ENCODE peak calls at places on chromosome 7, in six cellular contexts. H is NCI-H510A treated with DMSO at 0.1 percent for 48 hours, G is lung, E is non-pigmented ciliary epithelial cell, D is HTR-8/SVneo, Q is NCI-H82. Y is an unnamed sample.

GRCh38 chr7:121485457-121486243 is 89.5 kb upstream of the FAM3C start:
- DNase-seq in Q (no peak), G (no peak), E (no peak), D (no peak), H (no peak), Y (no peak)

GRCh38 chr7:12770227-12770975 is 83.0 kb downstream of the ARL4A start:
- DNase-seq in Q (no peak), D (no peak), G (peak), H (peak), E (no peak), Y (no peak)

GRCh38 chr7:116525298-116525912 is 569 bp downstream of the CAV1 start:
- DNase-seq in G (peak), Q (no peak), H (no peak), D (no peak), E (no peak), Y (peak)

GRCh38 chr7:79820387-79820786 is 314.2 kb upstream of the GNAI1 start:
- DNase-seq in H (peak), G (no peak), Q (peak), D (peak), E (no peak), Y (no peak)

GRCh38 chr7:114784756-114785155 is 137.1 kb upstream of the MDFIC start:
- DNase-seq in D (no peak), Q (no peak), H (no peak), E (no peak), G (no peak), Y (no peak)

GRCh38 chr7:105808703-105809590 is 67.5 kb downstream of the ATXN7L1 start:
- DNase-seq in H (no peak), E (peak), G (no peak), Q (no peak), D (no peak), Y (peak)

GRCh38 chr7:105932835-105933477 is 30.1 kb upstream of the CDHR3 start:
- DNase-seq in D (no peak), H (no peak), G (peak), Q (peak), E (peak), Y (no peak)

GRCh38 chr7:122402235-122402634 is 97.7 kb upstream of the FEZF1 start:
- DNase-seq in Q (no peak), D (no peak), G (no peak), H (no peak), E (no peak), Y (no peak)

GRCh38 chr7:137990251-137990901 is 11.5 kb downstream of the CREB3L2 start:
- DNase-seq in D (no peak), Q (no peak), G (no peak), E (peak), H (no peak), Y (no peak)

GRCh38 chr7:107147464-107148214 is 21.2 kb upstream of the HBP1 start:
- DNase-seq in Q (peak), H (peak), D (peak), G (no peak), E (no peak), Y (peak)

GRCh38 chr7:24825315-24825917 is 68.2 kb upstream of the GSDME start:
- DNase-seq in G (no peak), H (no peak), D (no peak), Q (no peak), E (no peak), Y (no peak)

GRCh38 chr7:50540785-50541579 is 24.2 kb downstream of the DDC start:
- DNase-seq in H (no peak), E (no peak), D (no peak), G (peak), Q (no peak), Y (no peak)

GRCh38 chr7:75688200-75689136 is 50.3 kb downstream of the HIP1 start:
- DNase-seq in D (no peak), H (no peak), G (no peak), E (no peak), Q (peak), Y (peak)

GRCh38 chr7:2702594-2702957 is 14.6 kb downstream of the AMZ1 start:
- DNase-seq in G (no peak), H (peak), D (no peak), Q (no peak), E (no peak), Y (no peak)